ENCODE peak calls at places on chromosomes 16 and 17, in four cellular contexts. F is K562, N is WTC11, S is GM12878. Y is an unnamed sample.

GRCh38 chr16:55703003-55704001 is 47.5 kb downstream of the SLC6A2 start:
- DNase-seq in F (peak), N (no peak), S (no peak), Y (peak)

GRCh38 chr16:70438325-70438982 is 446 bp downstream of the ST3GAL2 start:
- DNase-seq in F (peak), N (peak), S (no peak), Y (no peak)

GRCh38 chr16:10886739-10887269 is 9.8 kb downstream of the CIITA start:
- DNase-seq in F (no peak), N (no peak), S (no peak), Y (no peak)

GRCh38 chr17:43028221-43028861 is 3.3 kb downstream of the RND2 start:
- DNase-seq in F (no peak), N (no peak), S (no peak), Y (peak)

GRCh38 chr16:22813946-22814325 is at the start of gene HS3ST2:
- DNase-seq in F (no peak), N (peak), S (no peak), Y (no peak)

GRCh38 chr16:31472559-31473203 is 729 bp downstream of the TGFB1I1 start:
- DNase-seq in F (peak), N (peak), S (no peak), Y (peak)

GRCh38 chr17:56870163-56870651 is 36.3 kb downstream of the DGKE start:
- DNase-seq in F (no peak), N (no peak), S (peak), Y (peak)

GRCh38 chr16:88848557-88848956 is 8.2 kb downstream of the GALNS start:
- DNase-seq in F (no peak), N (no peak), S (no peak), Y (no peak)

GRCh38 chr16:70803354-70803753 is 2.4 kb upstream of the VAC14 start:
- DNase-seq in F (no peak), N (no peak), S (no peak), Y (no peak)

GRCh38 chr16:9976641-9977040 is 205.6 kb downstream of the GRIN2A start:
- DNase-seq in F (no peak), N (no peak), S (no peak), Y (no peak)

GRCh38 chr17:76562734-76563148 is 22.9 kb downstream of the PRCD start:
- DNase-seq in F (peak), N (no peak), S (no peak), Y (no peak)

GRCh38 chr17:8292639-8293395 is 2.4 kb downstream of the SLC25A35 start:
- DNase-seq in F (no peak), N (no peak), S (no peak), Y (no peak)

GRCh38 chr16:50305441-50306061 is 39.2 kb downstream of the ADCY7 start:
- DNase-seq in F (no peak), N (no peak), S (no peak), Y (no peak)

DNA sequence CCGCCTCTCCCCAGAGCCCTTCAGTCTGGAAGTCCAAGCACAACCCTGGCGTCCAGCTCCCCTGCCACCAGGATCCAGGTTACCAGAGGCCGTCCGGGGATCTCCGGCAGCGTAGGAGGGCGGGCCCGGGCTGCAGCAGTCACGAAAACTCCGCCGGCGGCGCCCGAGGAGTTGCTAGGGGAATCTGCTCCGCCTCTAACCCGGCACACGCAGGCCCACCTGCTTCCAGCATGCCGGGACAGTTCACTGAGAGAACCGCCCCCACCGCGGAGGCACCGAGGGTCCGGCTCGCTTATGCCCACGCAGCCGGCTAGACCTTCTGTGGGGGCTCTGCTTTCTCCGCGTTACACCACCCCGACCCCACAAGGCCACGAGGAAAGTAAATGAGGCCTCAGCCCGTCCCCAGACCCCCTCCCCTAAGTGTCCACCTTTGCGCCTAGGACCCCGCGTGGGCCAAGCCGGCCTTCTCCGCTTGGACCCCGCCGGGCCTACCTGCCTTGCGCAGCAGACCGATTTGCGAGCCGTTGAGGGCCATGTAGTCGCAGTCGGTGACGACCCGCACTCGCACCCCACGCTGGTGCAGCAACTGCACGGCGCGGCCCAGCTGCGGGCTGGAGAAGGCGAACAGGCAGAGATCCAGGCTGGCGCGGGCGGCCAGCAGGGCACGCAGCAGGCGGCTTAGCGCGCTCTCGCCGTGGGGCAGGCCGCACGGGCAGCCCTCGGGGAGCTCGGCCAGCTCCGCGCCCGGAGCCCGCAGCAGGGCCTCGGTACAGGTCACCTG is 575 bp downstream of the PLD6 start:
- DNase-seq in F (peak), N (peak), S (peak), Y (peak)
- TF ChIP-seq MAX in F (no peak), N (peak), S (peak), Y (no peak)

DNA sequence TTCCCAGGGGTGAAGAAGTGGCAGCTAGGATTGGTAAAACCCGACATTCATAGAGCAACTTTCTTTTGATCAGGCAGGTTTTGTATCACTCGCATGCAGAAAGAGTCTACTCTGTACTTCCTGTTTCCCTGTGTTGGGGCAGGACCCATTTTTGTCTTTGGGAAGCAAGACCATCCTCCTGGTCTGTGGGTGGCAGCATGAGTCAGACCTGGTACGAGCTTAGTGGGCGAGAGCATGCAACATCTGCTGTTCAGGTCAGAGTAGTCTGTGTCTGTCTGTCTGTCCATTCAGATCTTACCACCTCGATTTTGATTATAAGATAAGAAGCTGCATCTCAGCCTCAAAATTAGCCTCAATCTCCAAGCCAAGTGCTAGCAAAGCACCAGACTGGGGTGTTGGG is 111.0 kb downstream of the XYLT1 start:
- DNase-seq in F (no peak), N (no peak), S (no peak), Y (no peak)
- TF ChIP-seq CREM in F (no peak), N (no peak), S (no peak), Y (no peak)

GRCh38 chr17:72518333-72518732 is 397.5 kb downstream of the SOX9 start:
- DNase-seq in F (no peak), N (no peak), S (no peak), Y (no peak)
- TF ChIP-seq MAX in F (no peak), N (no peak), S (no peak), Y (no peak)

GRCh38 chr16:53787423-53787822 is 83.5 kb downstream of the FTO start:
- DNase-seq in F (no peak), N (no peak), S (no peak), Y (no peak)

GRCh38 chr16:53785044-53785443 is 81.1 kb downstream of the FTO start:
- DNase-seq in F (no peak), N (no peak), S (no peak), Y (no peak)

GRCh38 chr16:53782148-53782547 is 78.2 kb downstream of the FTO start:
- DNase-seq in F (no peak), N (no peak), S (no peak), Y (no peak)

GRCh38 chr16:53781023-53781605 is 77.2 kb downstream of the FTO start:
- DNase-seq in F (no peak), N (no peak), S (no peak), Y (peak)

DNA sequence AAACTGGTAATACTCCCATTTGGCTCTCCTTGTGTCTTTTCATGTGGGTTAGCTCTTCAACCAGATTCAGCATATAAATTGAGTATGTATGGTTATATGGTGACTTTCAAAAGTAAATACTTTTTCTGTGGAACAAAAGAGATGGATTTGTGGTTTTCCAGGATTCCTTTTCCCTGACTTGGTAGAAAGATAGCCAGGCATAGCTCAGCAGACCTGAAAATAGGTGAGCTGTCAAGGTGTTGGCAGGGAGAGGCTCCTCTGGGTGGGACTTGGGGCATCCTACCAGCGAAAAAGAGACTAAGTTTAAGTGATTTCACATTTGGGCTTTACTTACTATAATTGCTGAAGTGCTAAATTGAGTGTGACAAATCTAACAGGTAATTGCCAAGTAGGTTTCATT is 80.4 kb downstream of the FTO start:
- DNase-seq in F (no peak), N (no peak), S (no peak), Y (no peak)
- TF ChIP-seq CREM in F (no peak), N (no peak), S (no peak), Y (no peak)

DNA sequence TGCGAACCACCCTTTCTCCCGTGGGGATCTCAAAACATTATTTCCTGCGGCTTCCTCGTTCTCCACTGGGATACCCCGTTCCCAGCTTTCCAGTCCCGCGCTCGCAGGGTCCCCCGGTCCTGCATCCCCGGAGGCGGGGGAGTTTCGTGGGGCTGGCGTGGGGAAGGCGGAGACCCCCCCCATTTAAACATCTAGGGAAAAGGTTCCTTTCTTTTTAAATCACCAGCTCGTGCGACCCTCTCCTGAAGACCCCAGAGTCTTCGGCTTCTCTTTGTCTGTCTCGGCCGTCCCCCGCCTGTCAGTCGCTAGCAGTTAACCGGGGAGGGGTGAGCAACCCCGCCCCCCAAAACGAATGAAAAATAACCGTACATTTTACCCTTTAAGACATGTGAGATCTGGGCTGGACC is 486 bp upstream of the IGF2BP1 start:
- DNase-seq in F (peak), N (no peak), S (no peak), Y (no peak)
- TF ChIP-seq MAX in F (no peak), N (no peak), S (no peak), Y (no peak)

Y was measured in HepG2.